ENCODE peak calls at places on chromosomes 12 and 14, in five cellular contexts. One of them, this sample, is unnamed.

GRCh38 chr14:36662543-36663403 is 1.1 kb downstream of the PAX9 start:
- DNase-seq in esophagus squamous epithelium: no peak
- DNase-seq in upper lobe of right lung: no peak
- DNase-seq in cardiac muscle cell: no peak
- DNase-seq in DND-41: no peak
- DNase-seq in this sample: no peak

GRCh38 chr14:104676694-104677505 is 12.5 kb upstream of the INF2 start:
- DNase-seq in esophagus squamous epithelium: no peak
- DNase-seq in upper lobe of right lung: peak; percentile 74
- DNase-seq in cardiac muscle cell: peak; percentile 49
- DNase-seq in DND-41: no peak
- DNase-seq in this sample: no peak

GRCh38 chr12:95204141-95204866 is 13.0 kb downstream of the FGD6 start:
- DNase-seq in esophagus squamous epithelium: no peak
- DNase-seq in upper lobe of right lung: no peak
- DNase-seq in cardiac muscle cell: peak; percentile 39
- DNase-seq in DND-41: peak; percentile 16
- DNase-seq in this sample: no peak

GRCh38 chr14:29558516-29558915 is 369.1 kb downstream of the PRKD1 start:
- DNase-seq in esophagus squamous epithelium: no peak
- DNase-seq in upper lobe of right lung: no peak
- DNase-seq in cardiac muscle cell: no peak
- DNase-seq in DND-41: no peak
- DNase-seq in this sample: no peak

GRCh38 chr14:91264151-91265150 is 19.9 kb upstream of the GPR68 start:
- DNase-seq in esophagus squamous epithelium: no peak
- DNase-seq in upper lobe of right lung: peak; percentile 75
- DNase-seq in cardiac muscle cell: peak; percentile 29
- DNase-seq in DND-41: no peak
- DNase-seq in this sample: no peak

GRCh38 chr14:72916174-72916573 is 10.1 kb upstream of the DCAF4 start:
- DNase-seq in esophagus squamous epithelium: no peak
- DNase-seq in upper lobe of right lung: no peak
- DNase-seq in cardiac muscle cell: no peak
- DNase-seq in DND-41: no peak
- DNase-seq in this sample: no peak

GRCh38 chr12:114676142-114676741 is 7.7 kb downstream of the TBX3 start:
- DNase-seq in esophagus squamous epithelium: no peak
- DNase-seq in upper lobe of right lung: no peak
- DNase-seq in cardiac muscle cell: no peak
- DNase-seq in DND-41: no peak
- DNase-seq in this sample: no peak

GRCh38 chr12:62703011-62703380 is 232.0 kb downstream of the PPM1H start:
- DNase-seq in esophagus squamous epithelium: no peak
- DNase-seq in upper lobe of right lung: no peak
- DNase-seq in cardiac muscle cell: no peak
- DNase-seq in DND-41: no peak
- DNase-seq in this sample: no peak

GRCh38 chr12:105860556-105861207 is 278.1 kb downstream of the NUAK1 start:
- DNase-seq in esophagus squamous epithelium: no peak
- DNase-seq in upper lobe of right lung: no peak
- DNase-seq in cardiac muscle cell: no peak
- DNase-seq in DND-41: no peak
- DNase-seq in this sample: no peak

GRCh38 chr12:110932048-110932447 is 11.7 kb upstream of the MYL2 start:
- DNase-seq in esophagus squamous epithelium: no peak
- DNase-seq in upper lobe of right lung: no peak
- DNase-seq in cardiac muscle cell: no peak
- DNase-seq in DND-41: no peak
- DNase-seq in this sample: no peak

GRCh38 chr14:24058951-24059475 is 7.2 kb downstream of the CARMIL3 start:
- DNase-seq in esophagus squamous epithelium: no peak
- DNase-seq in upper lobe of right lung: peak; percentile 56
- DNase-seq in cardiac muscle cell: peak; percentile 10
- DNase-seq in DND-41: no peak
- DNase-seq in this sample: no peak

GRCh38 chr12:50006754-50007442 is 18.4 kb downstream of the RACGAP1 start:
- DNase-seq in esophagus squamous epithelium: no peak
- DNase-seq in upper lobe of right lung: no peak
- DNase-seq in cardiac muscle cell: no peak
- DNase-seq in DND-41: no peak
- DNase-seq in this sample: no peak

GRCh38 chr12:120639771-120640721 is at the start of gene CABP1:
- DNase-seq in esophagus squamous epithelium: no peak
- DNase-seq in upper lobe of right lung: no peak
- DNase-seq in cardiac muscle cell: peak; percentile 53
- DNase-seq in DND-41: peak; percentile 64
- DNase-seq in this sample: peak; percentile 66

GRCh38 chr12:55955800-55956508 is 9.9 kb downstream of the PMEL start:
- DNase-seq in esophagus squamous epithelium: no peak
- DNase-seq in upper lobe of right lung: no peak
- DNase-seq in cardiac muscle cell: no peak
- DNase-seq in DND-41: peak; percentile 71
- DNase-seq in this sample: peak; percentile 38

GRCh38 chr12:122977153-122977552 is 2.1 kb downstream of the OGFOD2 start:
- DNase-seq in esophagus squamous epithelium: no peak
- DNase-seq in upper lobe of right lung: no peak
- DNase-seq in cardiac muscle cell: no peak
- DNase-seq in DND-41: no peak
- DNase-seq in this sample: no peak
- TF ChIP-seq CTCF in esophagus squamous epithelium: no peak
- TF ChIP-seq CTCF in upper lobe of right lung: no peak
- TF ChIP-seq CTCF in cardiac muscle cell: no peak
- TF ChIP-seq CTCF in DND-41: no peak
- TF ChIP-seq CTCF in this sample: no peak

GRCh38 chr12:66130267-66131066 is at the start of gene LLPH:
- DNase-seq in esophagus squamous epithelium: peak; percentile 64
- DNase-seq in upper lobe of right lung: peak; percentile 96
- DNase-seq in cardiac muscle cell: peak; percentile 89
- DNase-seq in DND-41: peak; percentile 88
- DNase-seq in this sample: peak; percentile 82

GRCh38 chr12:66131067-66131688 is 628 bp upstream of the LLPH start:
- DNase-seq in esophagus squamous epithelium: no peak
- DNase-seq in upper lobe of right lung: no peak
- DNase-seq in cardiac muscle cell: no peak
- DNase-seq in DND-41: no peak
- DNase-seq in this sample: no peak

GRCh38 chr12:66127695-66128094 is 2.9 kb downstream of the LLPH start:
- DNase-seq in esophagus squamous epithelium: no peak
- DNase-seq in upper lobe of right lung: no peak
- DNase-seq in cardiac muscle cell: no peak
- DNase-seq in DND-41: no peak
- DNase-seq in this sample: no peak

GRCh38 chr12:66129934-66130266 is 650 bp downstream of the LLPH start:
- DNase-seq in esophagus squamous epithelium: no peak
- DNase-seq in upper lobe of right lung: no peak
- DNase-seq in cardiac muscle cell: no peak
- DNase-seq in DND-41: no peak
- DNase-seq in this sample: no peak

GRCh38 chr12:66132408-66132807 is 1.9 kb upstream of the LLPH start:
- DNase-seq in esophagus squamous epithelium: no peak
- DNase-seq in upper lobe of right lung: no peak
- DNase-seq in cardiac muscle cell: peak; percentile 77
- DNase-seq in DND-41: no peak
- DNase-seq in this sample: no peak
- H3K27ac ChIP-seq in esophagus squamous epithelium: no peak overlapping the region
- H3K27ac ChIP-seq in upper lobe of right lung: no peak overlapping the region
- H3K27ac ChIP-seq in cardiac muscle cell: peak overlapping the region; percentile 85
- H3K27ac ChIP-seq in DND-41: peak overlapping the region; percentile 35
- H3K27ac ChIP-seq in this sample: no peak overlapping the region

DNA sequence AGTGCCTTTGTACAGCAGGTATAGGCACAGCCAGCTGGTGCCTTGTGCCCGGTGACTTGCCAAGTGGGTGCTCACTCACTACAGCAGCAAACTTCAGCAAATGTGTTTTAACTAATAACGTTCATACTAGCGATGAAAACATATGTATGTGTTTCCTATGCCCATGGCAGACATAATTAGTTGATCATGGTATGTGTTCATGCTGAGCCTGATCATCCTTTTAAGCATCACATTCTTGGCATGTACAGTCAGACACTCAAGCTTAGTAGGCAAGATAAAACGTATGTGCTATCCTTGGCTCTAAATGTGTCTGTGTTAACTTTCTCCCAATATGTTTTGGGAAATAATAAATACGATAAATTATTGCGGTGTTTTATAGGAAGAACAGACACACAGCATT is 55.6 kb downstream of the RASSF8 start:
- DNase-seq in esophagus squamous epithelium: no peak
- DNase-seq in upper lobe of right lung: no peak
- DNase-seq in cardiac muscle cell: no peak
- DNase-seq in DND-41: no peak
- DNase-seq in this sample: no peak
- H3K9me3 ChIP-seq in esophagus squamous epithelium: no peaks in the 10 kb centered on the region
- H3K9me3 ChIP-seq in upper lobe of right lung: no peaks in the 10 kb centered on the region
- H3K9me3 ChIP-seq in cardiac muscle cell: no peaks in the 10 kb centered on the region
- H3K9me3 ChIP-seq in DND-41: no peaks in the 10 kb centered on the region
- H3K9me3 ChIP-seq in this sample: no peaks in the 10 kb centered on the region

DNA sequence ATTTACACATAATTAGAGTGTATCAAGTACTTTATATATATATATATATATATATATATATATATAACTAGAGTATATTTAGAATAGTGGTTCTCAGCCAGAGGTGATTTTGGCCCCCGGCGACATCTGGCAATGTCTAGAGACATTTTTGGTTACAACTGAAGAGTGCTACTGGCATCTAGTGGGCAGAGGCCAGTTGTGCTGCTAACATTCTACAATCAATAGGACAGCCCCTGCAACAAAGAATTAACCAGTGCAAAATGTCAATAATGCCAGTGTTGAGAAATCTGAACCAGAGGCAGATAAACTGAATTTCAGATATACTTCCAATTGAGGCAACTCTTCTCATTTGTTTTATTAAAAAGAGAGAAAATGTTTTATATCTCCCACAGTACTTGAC is 8.9 kb downstream of the GTF2A1 start:
- DNase-seq in esophagus squamous epithelium: no peak
- DNase-seq in upper lobe of right lung: no peak
- DNase-seq in cardiac muscle cell: peak; percentile 38
- DNase-seq in DND-41: peak; percentile 30
- DNase-seq in this sample: peak; percentile 15
- TF ChIP-seq CTCF in esophagus squamous epithelium: peak; percentile 10
- TF ChIP-seq CTCF in upper lobe of right lung: peak; percentile 51
- TF ChIP-seq CTCF in cardiac muscle cell: peak; percentile 31
- TF ChIP-seq CTCF in DND-41: peak; percentile 49
- TF ChIP-seq CTCF in this sample: peak; percentile 46

GRCh38 chr14:22821193-22822016 is 6.2 kb upstream of the SLC7A7 start:
- DNase-seq in esophagus squamous epithelium: no peak
- DNase-seq in upper lobe of right lung: peak; percentile 63
- DNase-seq in cardiac muscle cell: peak; percentile 66
- DNase-seq in DND-41: no peak
- DNase-seq in this sample: no peak

GRCh38 chr14:22820731-22821130 is 5.5 kb upstream of the SLC7A7 start:
- DNase-seq in esophagus squamous epithelium: no peak
- DNase-seq in upper lobe of right lung: peak; percentile 7
- DNase-seq in cardiac muscle cell: no peak
- DNase-seq in DND-41: no peak
- DNase-seq in this sample: no peak

GRCh38 chr14:22822619-22823551 is 6.8 kb upstream of the MRPL52 start:
- DNase-seq in esophagus squamous epithelium: no peak
- DNase-seq in upper lobe of right lung: peak; percentile 88
- DNase-seq in cardiac muscle cell: peak; percentile 90
- DNase-seq in DND-41: no peak
- DNase-seq in this sample: peak; percentile 67

GRCh38 chr14:22822017-22822618 is 6.9 kb upstream of the SLC7A7 start:
- DNase-seq in esophagus squamous epithelium: no peak
- DNase-seq in upper lobe of right lung: no peak
- DNase-seq in cardiac muscle cell: no peak
- DNase-seq in DND-41: no peak
- DNase-seq in this sample: no peak

DNA sequence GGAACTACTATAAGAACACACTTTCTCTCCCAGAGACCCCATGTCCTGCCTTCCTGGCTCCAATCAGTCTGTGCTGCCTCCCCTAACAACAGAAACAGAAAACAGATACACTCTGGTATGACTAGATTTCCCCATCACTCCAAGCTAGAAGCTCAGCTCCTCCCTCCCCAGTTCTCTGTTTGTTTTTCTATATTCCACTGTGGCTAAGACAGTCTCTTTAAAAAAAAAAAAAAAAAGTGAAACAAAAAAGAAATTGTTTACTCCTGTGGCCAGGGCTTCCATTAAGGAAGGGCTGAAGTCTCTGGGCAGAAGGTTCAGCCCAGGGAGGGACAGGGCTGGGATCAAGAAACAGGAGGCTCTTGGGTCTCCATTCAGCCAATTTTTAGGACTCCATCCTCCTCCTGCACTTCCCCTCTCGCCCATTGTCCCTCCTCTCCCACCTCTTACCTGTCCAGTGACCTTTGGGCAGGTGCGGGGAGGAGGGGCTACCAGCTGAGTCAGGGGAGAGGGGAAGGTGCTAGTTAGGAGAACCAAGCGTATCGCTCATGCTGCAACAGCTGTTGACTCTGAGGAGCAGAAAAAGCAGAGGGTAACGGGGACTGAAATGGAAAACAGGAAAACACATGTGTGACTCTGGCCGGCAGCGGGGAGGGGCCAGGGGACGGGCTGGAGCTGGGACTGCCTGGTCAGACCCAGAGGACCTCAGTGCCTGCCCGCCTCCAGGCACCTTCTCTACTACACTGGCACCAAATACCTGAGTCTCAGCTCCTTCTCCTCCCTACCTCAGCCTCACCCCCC is 4.2 kb upstream of the SLC7A7 start:
- DNase-seq in esophagus squamous epithelium: no peak
- DNase-seq in upper lobe of right lung: peak; percentile 67
- DNase-seq in cardiac muscle cell: no peak
- DNase-seq in DND-41: no peak
- DNase-seq in this sample: no peak
- H3K27ac ChIP-seq in esophagus squamous epithelium: peak overlapping the region; percentile 89
- H3K27ac ChIP-seq in upper lobe of right lung: peak overlapping the region; percentile 85
- H3K27ac ChIP-seq in cardiac muscle cell: no peak overlapping the region
- H3K27ac ChIP-seq in DND-41: no peak overlapping the region
- H3K27ac ChIP-seq in this sample: no peak overlapping the region

This sample was measured in CD4-positive, alpha-beta T cell.